ENCODE peak calls at places on chromosome 18, in nine cellular contexts. One of them, this sample, is unnamed.

GRCh38 chr18:50182516-50182915 is 12.4 kb downstream of the MYO5B start:
- DNase-seq in GM12878: no peak
- DNase-seq in erythroblast: no peak
- DNase-seq in IMR-90: no peak
- DNase-seq in heart left ventricle: no peak
- DNase-seq in upper lobe of left lung: no peak
- DNase-seq in ovary: no peak
- DNase-seq in K562: no peak
- DNase-seq in A549: no peak
- DNase-seq in this sample: no peak

GRCh38 chr18:63320690-63321265 is 1.2 kb upstream of the BCL2 start:
- DNase-seq in GM12878: no peak
- DNase-seq in erythroblast: peak
- DNase-seq in IMR-90: peak
- DNase-seq in heart left ventricle: peak
- DNase-seq in upper lobe of left lung: peak
- DNase-seq in ovary: peak
- DNase-seq in K562: peak
- DNase-seq in A549: peak
- DNase-seq in this sample: no peak

GRCh38 chr18:2411381-2411977 is 159.8 kb downstream of the METTL4 start:
- DNase-seq in GM12878: no peak
- DNase-seq in erythroblast: no peak
- DNase-seq in IMR-90: peak
- DNase-seq in heart left ventricle: no peak
- DNase-seq in upper lobe of left lung: no peak
- DNase-seq in ovary: no peak
- DNase-seq in K562: no peak
- DNase-seq in A549: peak
- DNase-seq in this sample: peak

GRCh38 chr18:35497006-35497333 is 790 bp downstream of the INO80C start:
- DNase-seq in GM12878: no peak
- DNase-seq in erythroblast: no peak
- DNase-seq in IMR-90: peak
- DNase-seq in heart left ventricle: no peak
- DNase-seq in upper lobe of left lung: no peak
- DNase-seq in ovary: peak
- DNase-seq in K562: no peak
- DNase-seq in A549: no peak
- DNase-seq in this sample: no peak

GRCh38 chr18:76544511-76545350 is 49.7 kb upstream of the ZNF516 start:
- DNase-seq in GM12878: no peak
- DNase-seq in erythroblast: no peak
- DNase-seq in IMR-90: no peak
- DNase-seq in heart left ventricle: no peak
- DNase-seq in upper lobe of left lung: no peak
- DNase-seq in ovary: no peak
- DNase-seq in K562: no peak
- DNase-seq in A549: no peak
- DNase-seq in this sample: no peak

GRCh38 chr18:68267583-68267982 is 447.3 kb downstream of the TMX3 start:
- DNase-seq in GM12878: no peak
- DNase-seq in erythroblast: no peak
- DNase-seq in IMR-90: peak
- DNase-seq in heart left ventricle: no peak
- DNase-seq in upper lobe of left lung: no peak
- DNase-seq in ovary: no peak
- DNase-seq in K562: no peak
- DNase-seq in A549: no peak
- DNase-seq in this sample: no peak

GRCh38 chr18:45901654-45902210 is 65.4 kb downstream of the EPG5 start:
- DNase-seq in GM12878: no peak
- DNase-seq in erythroblast: no peak
- DNase-seq in IMR-90: no peak
- DNase-seq in heart left ventricle: no peak
- DNase-seq in upper lobe of left lung: no peak
- DNase-seq in ovary: no peak
- DNase-seq in K562: no peak
- DNase-seq in A549: no peak
- DNase-seq in this sample: no peak

GRCh38 chr18:67265464-67266245 is 250.9 kb downstream of the DSEL start:
- DNase-seq in GM12878: no peak
- DNase-seq in erythroblast: no peak
- DNase-seq in IMR-90: peak
- DNase-seq in heart left ventricle: no peak
- DNase-seq in upper lobe of left lung: no peak
- DNase-seq in ovary: no peak
- DNase-seq in K562: no peak
- DNase-seq in A549: no peak
- DNase-seq in this sample: no peak

GRCh38 chr18:45277870-45278269 is 337.4 kb upstream of the SLC14A2 start:
- DNase-seq in GM12878: no peak
- DNase-seq in erythroblast: no peak
- DNase-seq in IMR-90: no peak
- DNase-seq in heart left ventricle: no peak
- DNase-seq in upper lobe of left lung: no peak
- DNase-seq in ovary: no peak
- DNase-seq in K562: no peak
- DNase-seq in A549: no peak
- DNase-seq in this sample: no peak

GRCh38 chr18:51342815-51343214 is 145.3 kb upstream of the MEX3C start:
- DNase-seq in GM12878: no peak
- DNase-seq in erythroblast: no peak
- DNase-seq in IMR-90: peak
- DNase-seq in heart left ventricle: no peak
- DNase-seq in upper lobe of left lung: no peak
- DNase-seq in ovary: no peak
- DNase-seq in K562: no peak
- DNase-seq in A549: peak
- DNase-seq in this sample: no peak

GRCh38 chr18:11523809-11524208 is 85.6 kb upstream of the SLC35G4 start:
- DNase-seq in GM12878: no peak
- DNase-seq in erythroblast: no peak
- DNase-seq in IMR-90: no peak
- DNase-seq in heart left ventricle: no peak
- DNase-seq in upper lobe of left lung: no peak
- DNase-seq in ovary: no peak
- DNase-seq in K562: no peak
- DNase-seq in A549: no peak
- DNase-seq in this sample: no peak

GRCh38 chr18:13537022-13537780 is 189.2 kb downstream of the FAM210A start:
- DNase-seq in GM12878: no peak
- DNase-seq in erythroblast: no peak
- DNase-seq in IMR-90: no peak
- DNase-seq in heart left ventricle: no peak
- DNase-seq in upper lobe of left lung: no peak
- DNase-seq in ovary: no peak
- DNase-seq in K562: no peak
- DNase-seq in A549: no peak
- DNase-seq in this sample: no peak

GRCh38 chr18:54679318-54680149 is 88.5 kb downstream of the DYNAP start:
- DNase-seq in GM12878: peak
- DNase-seq in erythroblast: peak
- DNase-seq in IMR-90: peak
- DNase-seq in heart left ventricle: no peak
- DNase-seq in upper lobe of left lung: no peak
- DNase-seq in ovary: no peak
- DNase-seq in K562: no peak
- DNase-seq in A549: peak
- DNase-seq in this sample: peak

GRCh38 chr18:62119884-62120283 is 67.0 kb downstream of the PIGN start:
- DNase-seq in GM12878: no peak
- DNase-seq in erythroblast: no peak
- DNase-seq in IMR-90: no peak
- DNase-seq in heart left ventricle: no peak
- DNase-seq in upper lobe of left lung: no peak
- DNase-seq in ovary: no peak
- DNase-seq in K562: no peak
- DNase-seq in A549: no peak
- DNase-seq in this sample: no peak

GRCh38 chr18:74784791-74785190 is 187.1 kb downstream of the ZNF407 start:
- DNase-seq in GM12878: no peak
- DNase-seq in erythroblast: no peak
- DNase-seq in IMR-90: no peak
- DNase-seq in heart left ventricle: no peak
- DNase-seq in upper lobe of left lung: no peak
- DNase-seq in ovary: no peak
- DNase-seq in K562: no peak
- DNase-seq in A549: no peak
- DNase-seq in this sample: no peak

GRCh38 chr18:13136056-13136688 is 82.4 kb upstream of the LDLRAD4 start:
- DNase-seq in GM12878: no peak
- DNase-seq in erythroblast: peak
- DNase-seq in IMR-90: no peak
- DNase-seq in heart left ventricle: no peak
- DNase-seq in upper lobe of left lung: peak
- DNase-seq in ovary: no peak
- DNase-seq in K562: peak
- DNase-seq in A549: no peak
- DNase-seq in this sample: no peak

GRCh38 chr18:26971327-26971918 is 105.9 kb upstream of the AQP4 start:
- DNase-seq in GM12878: no peak
- DNase-seq in erythroblast: no peak
- DNase-seq in IMR-90: no peak
- DNase-seq in heart left ventricle: no peak
- DNase-seq in upper lobe of left lung: peak
- DNase-seq in ovary: no peak
- DNase-seq in K562: no peak
- DNase-seq in A549: no peak
- DNase-seq in this sample: no peak

DNA sequence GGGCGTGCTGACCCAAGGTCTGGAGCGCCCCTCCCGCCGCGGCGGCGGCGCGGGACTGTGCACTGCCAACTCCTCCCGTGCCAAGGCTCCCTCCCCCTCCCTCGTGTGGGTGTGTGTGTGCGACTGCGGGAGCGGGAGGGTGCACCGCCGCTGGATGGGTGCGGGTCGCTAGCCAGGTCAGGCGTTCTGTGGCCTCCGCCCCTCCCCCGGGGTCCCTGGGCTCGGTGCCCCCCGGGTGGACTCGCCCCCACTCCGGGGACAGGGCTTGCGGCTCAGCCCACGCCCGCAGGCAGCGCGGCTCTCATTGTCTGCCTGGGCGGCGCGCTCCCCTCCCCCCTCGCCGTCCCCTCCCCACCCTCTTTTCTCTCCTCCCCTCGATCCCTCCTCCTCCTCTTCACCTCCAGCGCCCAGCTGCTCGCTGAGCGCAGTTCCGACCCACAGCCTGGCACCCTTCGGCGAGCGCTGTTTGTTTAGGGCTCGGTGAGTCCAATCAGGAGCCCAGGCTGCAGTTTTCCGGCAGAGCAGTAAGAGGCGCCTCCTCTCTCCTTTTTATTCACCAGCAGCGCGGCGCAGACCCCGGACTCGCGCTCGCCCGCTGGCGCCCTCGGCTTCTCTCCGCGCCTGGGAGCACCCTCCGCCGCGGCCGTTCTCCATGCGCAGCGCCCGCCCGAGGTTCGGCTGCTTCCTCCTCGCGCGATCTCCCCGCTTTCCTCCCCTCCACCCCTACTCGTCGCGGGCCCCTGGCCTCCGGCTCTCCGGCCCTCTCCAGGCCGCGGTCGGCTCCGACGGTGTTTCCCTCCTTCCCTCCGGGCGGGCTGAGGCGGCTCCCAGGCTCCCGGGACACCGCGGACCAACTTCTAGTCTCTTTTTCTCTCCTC is at the start of gene GATA6:
- DNase-seq in GM12878: no peak
- DNase-seq in erythroblast: peak
- DNase-seq in IMR-90: peak
- DNase-seq in heart left ventricle: peak
- DNase-seq in upper lobe of left lung: peak
- DNase-seq in ovary: peak
- DNase-seq in K562: peak
- DNase-seq in A549: peak
- DNase-seq in this sample: peak
- TF ChIP-seq POLR2A in GM12878: no peak
- TF ChIP-seq POLR2A in erythroblast: no peak
- TF ChIP-seq POLR2A in IMR-90: peak
- TF ChIP-seq POLR2A in heart left ventricle: peak
- TF ChIP-seq POLR2A in upper lobe of left lung: peak
- TF ChIP-seq POLR2A in ovary: peak
- TF ChIP-seq POLR2A in K562: no peak
- TF ChIP-seq POLR2A in A549: peak
- TF ChIP-seq POLR2A in this sample: peak

DNA sequence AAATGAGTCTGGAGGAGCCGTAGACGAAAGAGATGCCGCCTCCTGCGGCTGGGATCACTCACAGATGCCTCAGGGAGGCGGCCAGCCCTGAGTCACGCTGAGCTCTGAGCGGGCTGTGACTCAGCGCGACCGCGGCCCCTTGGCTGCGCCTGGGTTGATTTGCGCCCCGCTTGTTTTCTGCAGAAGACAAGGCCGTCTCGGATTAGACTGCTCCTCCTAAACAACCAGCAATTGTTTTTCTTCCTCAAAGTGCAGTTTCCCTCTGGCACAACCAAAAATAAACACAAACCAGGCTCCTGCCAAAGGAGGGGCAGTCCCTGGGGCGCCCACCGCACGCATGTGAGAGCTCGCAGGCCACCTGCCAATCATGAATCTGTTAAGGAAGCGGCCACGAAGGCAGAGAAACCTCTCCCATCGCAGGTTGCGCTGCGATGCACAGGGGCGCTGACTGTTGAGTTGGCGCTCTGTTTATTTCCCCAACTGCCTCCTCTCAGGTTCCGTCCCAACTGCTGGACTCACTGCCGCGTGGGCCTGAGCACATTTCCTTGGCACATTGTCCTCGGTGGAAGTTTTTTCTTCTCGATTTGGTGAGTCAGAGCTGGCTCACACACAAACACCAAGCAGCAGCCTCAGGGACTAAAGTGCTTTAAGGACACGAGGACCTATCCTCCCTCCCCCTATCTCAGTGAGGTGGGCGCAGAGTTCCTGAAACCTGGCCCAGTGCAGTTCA is 85.2 kb upstream of the NDUFV2 start:
- DNase-seq in GM12878: peak
- DNase-seq in erythroblast: peak
- DNase-seq in IMR-90: peak
- DNase-seq in heart left ventricle: peak
- DNase-seq in upper lobe of left lung: peak
- DNase-seq in ovary: peak
- DNase-seq in K562: peak
- DNase-seq in A549: peak
- DNase-seq in this sample: peak
- TF ChIP-seq POLR2A in GM12878: peak
- TF ChIP-seq POLR2A in erythroblast: peak
- TF ChIP-seq POLR2A in IMR-90: peak
- TF ChIP-seq POLR2A in heart left ventricle: no peak
- TF ChIP-seq POLR2A in upper lobe of left lung: no peak
- TF ChIP-seq POLR2A in ovary: no peak
- TF ChIP-seq POLR2A in K562: peak
- TF ChIP-seq POLR2A in A549: no peak
- TF ChIP-seq POLR2A in this sample: peak

GRCh38 chr18:7567487-7568425 is 640 bp downstream of the PTPRM start:
- DNase-seq in GM12878: no peak
- DNase-seq in erythroblast: peak
- DNase-seq in IMR-90: peak
- DNase-seq in heart left ventricle: peak
- DNase-seq in upper lobe of left lung: peak
- DNase-seq in ovary: peak
- DNase-seq in K562: no peak
- DNase-seq in A549: peak
- DNase-seq in this sample: peak
- TF ChIP-seq POLR2A in GM12878: no peak
- TF ChIP-seq POLR2A in erythroblast: no peak
- TF ChIP-seq POLR2A in IMR-90: no peak
- TF ChIP-seq POLR2A in heart left ventricle: no peak
- TF ChIP-seq POLR2A in upper lobe of left lung: peak
- TF ChIP-seq POLR2A in ovary: no peak
- TF ChIP-seq POLR2A in K562: no peak
- TF ChIP-seq POLR2A in A549: no peak
- TF ChIP-seq POLR2A in this sample: no peak

GRCh38 chr18:48410095-48410920 is 1.1 kb upstream of the ZBTB7C start:
- DNase-seq in GM12878: no peak
- DNase-seq in erythroblast: peak
- DNase-seq in IMR-90: peak
- DNase-seq in heart left ventricle: peak
- DNase-seq in upper lobe of left lung: peak
- DNase-seq in ovary: peak
- DNase-seq in K562: peak
- DNase-seq in A549: peak
- DNase-seq in this sample: peak
- TF ChIP-seq POLR2A in GM12878: no peak
- TF ChIP-seq POLR2A in erythroblast: no peak
- TF ChIP-seq POLR2A in IMR-90: no peak
- TF ChIP-seq POLR2A in heart left ventricle: no peak
- TF ChIP-seq POLR2A in upper lobe of left lung: no peak
- TF ChIP-seq POLR2A in ovary: peak
- TF ChIP-seq POLR2A in K562: no peak
- TF ChIP-seq POLR2A in A549: no peak
- TF ChIP-seq POLR2A in this sample: no peak

This sample was measured in H54.